ENCODE peak calls at places on chromosomes 7 and 10, in nine cellular contexts. V, G, N, O, X, P, W, T and Z are unnamed samples.

GRCh38 chr7:117132385-117133120 is 179.3 kb downstream of the ST7 start:
- DNase-seq in T (peak; percentile 81), W (peak; percentile 94), O (peak; percentile 80), V (no peak), N (no peak), X (peak; percentile 95), G (no peak), P (peak; percentile 92), Z (no peak)

GRCh38 chr7:8060241-8060640 is 91.6 kb downstream of the GLCCI1 start:
- DNase-seq in P (no peak), G (no peak), W (no peak), N (no peak), T (no peak), O (no peak), V (no peak), X (no peak), Z (no peak)

GRCh38 chr7:158274996-158275395 is 312.6 kb downstream of the PTPRN2 start:
- DNase-seq in T (no peak), X (no peak), W (no peak), O (no peak), V (peak; percentile 32), G (no peak), P (no peak), N (no peak), Z (no peak)

GRCh38 chr10:21396889-21397288 is 128.6 kb downstream of the SKIDA1 start:
- DNase-seq in G (no peak), P (peak; percentile 47), V (no peak), N (no peak), T (peak; percentile 94), X (no peak), O (no peak), W (peak; percentile 65), Z (no peak)

GRCh38 chr7:138663741-138664710 is 37.1 kb downstream of the SVOPL start:
- DNase-seq in X (peak; percentile 27), G (peak; percentile 28), W (peak; percentile 55), V (no peak), P (no peak), O (no peak), N (peak; percentile 50), T (peak; percentile 32), Z (no peak)

GRCh38 chr10:110498087-110498981 is 627 bp downstream of the DUSP5 start:
- DNase-seq in O (peak; percentile 56), N (peak; percentile 51), V (peak; percentile 77), W (no peak), P (peak; percentile 48), G (peak; percentile 63), X (peak; percentile 52), T (no peak), Z (peak; percentile 21)

GRCh38 chr10:132889091-132889490 is 53.3 kb downstream of the CFAP46 start:
- DNase-seq in X (no peak), N (no peak), T (no peak), V (no peak), O (peak; percentile 37), G (no peak), P (peak; percentile 10), W (no peak), Z (no peak)

GRCh38 chr7:154789404-154789803 is 213.5 kb downstream of the PAXIP1 start:
- DNase-seq in G (peak; percentile 11), V (no peak), T (no peak), W (no peak), P (no peak), X (no peak), O (peak; percentile 24), N (no peak), Z (no peak)

GRCh38 chr10:3853016-3853415 is 68.0 kb upstream of the KLF6 start:
- DNase-seq in X (no peak), T (peak; percentile 72), P (no peak), N (no peak), G (no peak), V (no peak), O (no peak), W (no peak), Z (no peak)

GRCh38 chr7:33901847-33902246 is 3.5 kb upstream of the BMPER start:
- DNase-seq in P (no peak), O (no peak), G (no peak), V (no peak), N (no peak), T (no peak), W (no peak), X (no peak), Z (no peak)

GRCh38 chr7:147332988-147333387 is 1216.4 kb downstream of the CNTNAP2 start:
- DNase-seq in P (no peak), W (no peak), G (no peak), N (no peak), X (no peak), T (no peak), V (no peak), O (no peak), Z (no peak)

GRCh38 chr10:72335394-72336258 is 19.1 kb downstream of the DNAJB12 start:
- DNase-seq in G (peak; percentile 69), W (peak; percentile 69), O (no peak), N (no peak), T (no peak), X (no peak), V (peak; percentile 64), P (no peak), Z (no peak)

GRCh38 chr10:11430421-11431275 is 180.8 kb downstream of the USP6NL start:
- DNase-seq in X (no peak), V (no peak), W (no peak), T (no peak), G (no peak), O (no peak), P (no peak), N (no peak), Z (no peak)

GRCh38 chr10:43873717-43874116 is 225.0 kb upstream of the ZNF32 start:
- DNase-seq in X (no peak), O (no peak), P (no peak), V (no peak), W (no peak), T (no peak), N (no peak), G (no peak), Z (no peak)

GRCh38 chr7:29350351-29350750 is 155.8 kb downstream of the CHN2 start:
- DNase-seq in X (no peak), P (no peak), W (peak; percentile 87), N (no peak), V (no peak), O (no peak), T (peak; percentile 75), G (no peak), Z (no peak)

GRCh38 chr10:73251683-73252444 is 580 bp downstream of the MRPS16 start:
- DNase-seq in O (peak; percentile 42), T (no peak), P (no peak), V (no peak), W (no peak), N (peak; percentile 17), X (peak; percentile 37), G (peak; percentile 17), Z (no peak)

GRCh38 chr10:121078672-121079102 is 227.5 kb downstream of the WDR11 start:
- DNase-seq in G (no peak), V (no peak), T (peak; percentile 96), N (no peak), X (peak; percentile 100), W (peak; percentile 81), P (no peak), O (peak; percentile 16), Z (no peak)

GRCh38 chr7:45563401-45563800 is 10.8 kb upstream of the ADCY1 start:
- DNase-seq in N (no peak), W (no peak), X (no peak), P (no peak), T (no peak), G (no peak), O (no peak), V (no peak), Z (no peak)

GRCh38 chr10:32985341-32985764 is 27.3 kb upstream of the ITGB1 start:
- DNase-seq in V (no peak), X (no peak), W (no peak), N (no peak), T (no peak), O (no peak), P (no peak), G (no peak), Z (no peak)

GRCh38 chr10:27108165-27108564 is 7.9 kb upstream of the ANKRD26 start:
- DNase-seq in W (no peak), G (no peak), N (no peak), O (no peak), T (no peak), V (no peak), P (no peak), X (no peak), Z (no peak)

GRCh38 chr7:55963584-55964168 is 709 bp upstream of the NIPSNAP2 start:
- DNase-seq in V (no peak), G (no peak), T (no peak), W (no peak), N (no peak), X (no peak), O (no peak), P (no peak), Z (no peak)